ENCODE peak calls at places on chromosome 10, in nine cellular contexts. Y, W, Z, A, K, Q, N, P and B are unnamed samples.

GRCh38 chr10:30970760-30971460 is 60.8 kb downstream of the ZNF438 start:
- DNase-seq in Q (peak), W (no peak), P (peak), Z (no peak), Y (no peak), A (peak), K (no peak), N (no peak), B (no peak)

GRCh38 chr10:66642217-66642616 is 283.6 kb upstream of the LRRTM3 start:
- DNase-seq in A (no peak), W (peak), P (no peak), N (no peak), Q (no peak), Z (no peak), Y (no peak), K (peak), B (no peak)

GRCh38 chr10:12645449-12645848 is 296.1 kb downstream of the CAMK1D start:
- DNase-seq in K (no peak), Y (no peak), A (no peak), P (no peak), Z (no peak), N (no peak), Q (no peak), W (no peak), B (no peak)

GRCh38 chr10:58412502-58412961 is 27.3 kb downstream of the TFAM start:
- DNase-seq in Z (no peak), Q (peak), K (peak), N (no peak), P (peak), W (peak), Y (peak), A (peak), B (no peak)

GRCh38 chr10:6044651-6045599 is 17.2 kb downstream of the IL2RA start:
- DNase-seq in P (no peak), K (no peak), W (no peak), A (no peak), N (peak), Q (no peak), Z (no peak), Y (no peak), B (no peak)

GRCh38 chr10:119650692-119651513 is at the start of gene BAG3:
- DNase-seq in N (peak), Q (peak), Y (peak), Z (peak), P (peak), W (peak), A (peak), K (peak), B (peak)

GRCh38 chr10:93068411-93069244 is 5.1 kb upstream of the CYP26A1 start:
- DNase-seq in W (peak), A (peak), N (no peak), Z (no peak), K (no peak), Q (no peak), Y (no peak), P (no peak), B (no peak)

GRCh38 chr10:103455235-103455634 is 3.1 kb upstream of the CALHM2 start:
- DNase-seq in A (no peak), Z (no peak), N (no peak), W (no peak), Y (no peak), P (no peak), K (no peak), Q (no peak), B (no peak)

GRCh38 chr10:121065330-121065729 is 214.2 kb downstream of the WDR11 start:
- DNase-seq in Q (no peak), N (no peak), A (no peak), P (no peak), W (no peak), Y (no peak), K (no peak), Z (no peak), B (no peak)

GRCh38 chr10:25016349-25017246 is at the start of gene THNSL1:
- DNase-seq in N (peak), K (peak), Q (peak), P (peak), Z (peak), W (peak), Y (peak), A (peak), B (peak)

GRCh38 chr10:118301211-118301610 is 40.9 kb downstream of the FAM204A start:
- DNase-seq in W (no peak), K (no peak), P (no peak), N (no peak), A (no peak), Z (no peak), Q (no peak), Y (no peak), B (no peak)

GRCh38 chr10:35822316-35822715 is 180.2 kb upstream of the FZD8 start:
- DNase-seq in Y (peak), Z (peak), A (peak), P (peak), N (no peak), K (peak), W (peak), Q (peak), B (peak)

GRCh38 chr10:8951440-8952089 is 897.1 kb downstream of the GATA3 start:
- DNase-seq in Q (no peak), Z (no peak), Y (no peak), N (no peak), W (no peak), P (no peak), A (no peak), K (no peak), B (no peak)

GRCh38 chr10:73494877-73495225 is 973 bp downstream of the PPP3CB start:
- DNase-seq in Q (peak), K (no peak), A (peak), Y (no peak), Z (no peak), W (no peak), P (peak), N (no peak), B (no peak)

GRCh38 chr10:24331457-24331856 is 122.5 kb downstream of the KIAA1217 start:
- DNase-seq in N (no peak), P (peak), Z (peak), K (peak), W (peak), Y (no peak), A (peak), Q (peak), B (no peak)

GRCh38 chr10:48800283-48800675 is 115.6 kb downstream of the WDFY4 start:
- DNase-seq in W (no peak), A (no peak), Y (no peak), P (no peak), K (no peak), Z (no peak), N (peak), Q (no peak), B (no peak)

GRCh38 chr10:52283174-52283573 is 30.9 kb upstream of the DKK1 start:
- DNase-seq in N (no peak), Z (no peak), W (peak), Q (no peak), Y (no peak), K (peak), P (peak), A (peak), B (no peak)

GRCh38 chr10:115827180-115827579 is 445.8 kb downstream of the GFRA1 start:
- DNase-seq in Y (peak), A (peak), Q (peak), P (peak), Z (no peak), W (no peak), K (no peak), N (no peak), B (no peak)

GRCh38 chr10:102409604-102410426 is 8.8 kb downstream of the PSD start:
- DNase-seq in W (no peak), A (no peak), P (no peak), Z (no peak), Q (no peak), N (no peak), K (no peak), Y (no peak), B (no peak)
- H3K4me3 ChIP-seq in W (no peak), A (peak), P (peak), Z (peak), Q (peak), N (no peak), K (no peak), Y (peak), B (peak)

DNA sequence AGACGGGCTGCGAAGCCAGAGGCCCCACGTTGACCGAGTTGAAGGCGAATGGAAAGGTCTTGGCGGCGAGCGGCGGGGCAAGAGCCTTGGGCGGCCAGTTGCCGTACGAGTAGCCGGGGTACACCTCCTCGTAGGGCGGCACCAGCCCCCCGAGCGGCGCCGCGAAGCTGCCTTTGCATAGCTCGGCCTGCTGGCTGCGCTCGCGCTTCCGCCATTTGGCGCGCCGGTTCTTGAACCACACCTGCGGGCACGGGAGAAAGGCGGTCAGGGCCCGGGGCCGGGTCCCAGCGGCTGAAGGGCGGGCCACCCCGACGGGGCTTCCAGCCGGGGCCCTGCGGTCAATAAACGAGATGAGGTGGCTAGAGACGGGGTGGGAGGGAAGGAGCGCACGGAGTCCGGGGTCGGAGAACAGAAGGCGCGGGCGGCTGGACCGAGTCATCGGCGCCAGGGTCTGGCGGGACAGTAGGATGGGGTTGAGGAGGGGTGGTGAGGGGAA is 4.8 kb downstream of the ELOVL3 start:
- DNase-seq in Y (no peak), A (no peak), Q (no peak), W (no peak), K (no peak), Z (peak), N (no peak), P (peak), B (no peak)
- TF ChIP-seq CTCF in Y (peak), A (peak), Q (peak), W (peak), K (no peak), Z (peak), N (no peak), P (peak), B (peak)

GRCh38 chr10:618229-618989 is 71.1 kb downstream of the DIP2C start:
- DNase-seq in Y (no peak), P (no peak), N (no peak), Q (no peak), W (no peak), A (no peak), K (no peak), Z (no peak), B (no peak)
- H3K4me3 ChIP-seq in Y (no peak), P (no peak), N (no peak), Q (no peak), W (no peak), A (no peak), K (no peak), Z (no peak), B (no peak)

DNA sequence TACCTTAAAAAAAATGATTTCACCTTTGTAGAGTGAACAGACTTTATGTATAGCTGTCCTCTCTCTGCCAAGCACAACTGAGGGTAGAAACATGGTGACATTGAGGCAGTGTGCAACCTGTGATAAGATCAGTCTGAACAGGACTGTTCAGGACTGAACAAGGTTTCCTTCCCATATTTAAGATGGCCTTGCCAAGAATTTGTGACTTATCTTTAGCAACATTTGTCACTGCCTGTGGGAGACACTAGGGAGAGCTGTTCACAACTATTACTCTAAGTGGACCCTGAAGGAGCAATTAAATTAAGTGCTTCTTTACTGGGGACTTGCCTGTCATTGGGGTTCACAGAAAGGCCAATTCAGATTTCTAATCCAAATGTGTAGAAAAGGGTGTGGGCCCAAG is 6.7 kb downstream of the OR13A1 start:
- DNase-seq in P (no peak), K (peak), N (peak), A (no peak), Y (no peak), Z (no peak), W (peak), Q (no peak), B (no peak)
- TF ChIP-seq CTCF in P (no peak), K (peak), N (peak), A (no peak), Y (no peak), Z (no peak), W (peak), Q (no peak), B (peak)